ENCODE peak calls at places on chromosomes 7 and 10, in five cellular contexts. One of them, this sample, is unnamed.

GRCh38 chr7:159040912-159041711 is 103.6 kb downstream of the VIPR2 start:
- DNase-seq in ELF-1: no peak
- DNase-seq in ureter: peak
- DNase-seq in activated naive CD8-positive, alpha-beta T cell treated with anti-CD3 and anti-CD28 coated beads, Interleukin-2, amount 50 U/mL, for 24 hours: no peak
- DNase-seq in M059J: no peak
- DNase-seq in this sample: no peak

GRCh38 chr7:111741811-111742240 is 179.5 kb upstream of the IMMP2L start:
- DNase-seq in ureter: no peak
- DNase-seq in M059J: peak
- DNase-seq in activated naive CD8-positive, alpha-beta T cell treated with anti-CD3 and anti-CD28 coated beads, Interleukin-2, amount 50 U/mL, for 24 hours: peak
- DNase-seq in ELF-1: peak
- DNase-seq in this sample: no peak

GRCh38 chr7:132603241-132603789 is 27.0 kb upstream of the PLXNA4 start:
- DNase-seq in M059J: no peak
- DNase-seq in activated naive CD8-positive, alpha-beta T cell treated with anti-CD3 and anti-CD28 coated beads, Interleukin-2, amount 50 U/mL, for 24 hours: no peak
- DNase-seq in ureter: no peak
- DNase-seq in ELF-1: peak
- DNase-seq in this sample: no peak

GRCh38 chr7:105835441-105835840 is 41.0 kb downstream of the ATXN7L1 start:
- DNase-seq in ELF-1: no peak
- DNase-seq in M059J: no peak
- DNase-seq in activated naive CD8-positive, alpha-beta T cell treated with anti-CD3 and anti-CD28 coated beads, Interleukin-2, amount 50 U/mL, for 24 hours: no peak
- DNase-seq in ureter: no peak
- DNase-seq in this sample: no peak

GRCh38 chr7:15439853-15440252 is 122.0 kb downstream of the AGMO start:
- DNase-seq in M059J: no peak
- DNase-seq in ureter: no peak
- DNase-seq in activated naive CD8-positive, alpha-beta T cell treated with anti-CD3 and anti-CD28 coated beads, Interleukin-2, amount 50 U/mL, for 24 hours: no peak
- DNase-seq in ELF-1: no peak
- DNase-seq in this sample: no peak

GRCh38 chr10:34282186-34282585 is 532.9 kb downstream of the PARD3 start:
- DNase-seq in ELF-1: no peak
- DNase-seq in M059J: no peak
- DNase-seq in ureter: no peak
- DNase-seq in activated naive CD8-positive, alpha-beta T cell treated with anti-CD3 and anti-CD28 coated beads, Interleukin-2, amount 50 U/mL, for 24 hours: no peak
- DNase-seq in this sample: no peak

GRCh38 chr10:14329609-14330246 is 996 bp downstream of the FRMD4A start:
- DNase-seq in ELF-1: peak
- DNase-seq in ureter: no peak
- DNase-seq in activated naive CD8-positive, alpha-beta T cell treated with anti-CD3 and anti-CD28 coated beads, Interleukin-2, amount 50 U/mL, for 24 hours: no peak
- DNase-seq in M059J: no peak
- DNase-seq in this sample: no peak

GRCh38 chr10:68348265-68348741 is 15.6 kb upstream of the PBLD start:
- DNase-seq in ureter: no peak
- DNase-seq in M059J: peak
- DNase-seq in activated naive CD8-positive, alpha-beta T cell treated with anti-CD3 and anti-CD28 coated beads, Interleukin-2, amount 50 U/mL, for 24 hours: peak
- DNase-seq in ELF-1: peak
- DNase-seq in this sample: no peak

This sample was measured in brain pericyte.